ENCODE peak calls at places on chromosomes 3 and 15, in six cellular contexts. Y is GM06990; U is stimulated activated CD4-positive, alpha-beta T cell treated with anti-CD3 and anti-CD28 coated beads, Interleukin-4, amount 100 ng/mL, for 48 hours; O is colonic mucosa; B is stimulated activated CD8-positive, alpha-beta memory T cell treated with anti-CD3 and anti-CD28 coated beads, Interleukin-4, amount 100 ng/mL, for 4 hours; N is kidney tubule cell. R is an unnamed sample.

GRCh38 chr3:81443948-81444347 is 317.5 kb downstream of the GBE1 start:
- DNase-seq in O (no peak), N (peak), U (no peak), Y (no peak), B (no peak), R (no peak)

GRCh38 chr15:92809880-92810361 is 90.2 kb upstream of the CHD2 start:
- DNase-seq in B (no peak), U (no peak), Y (peak), O (peak), N (peak), R (no peak)

GRCh38 chr3:124246949-124247348 is 255.0 kb upstream of the ROPN1 start:
- DNase-seq in Y (no peak), U (no peak), N (peak), B (no peak), O (peak), R (no peak)

GRCh38 chr15:75732809-75733451 is 20.3 kb upstream of the CSPG4 start:
- DNase-seq in O (peak), N (peak), U (peak), B (no peak), Y (peak), R (peak)

GRCh38 chr15:78541744-78542034 is 1.4 kb downstream of the PSMA4 start:
- DNase-seq in B (no peak), N (no peak), O (no peak), U (no peak), Y (no peak), R (no peak)

GRCh38 chr3:123083446-123084124 is 16.8 kb downstream of the PDIA5 start:
- DNase-seq in Y (no peak), U (no peak), O (no peak), B (no peak), N (no peak), R (no peak)

GRCh38 chr3:61090770-61091169 is 160.5 kb downstream of the FHIT start:
- DNase-seq in N (no peak), Y (no peak), U (no peak), O (no peak), B (no peak), R (no peak)

GRCh38 chr3:112470791-112471190 is 28.5 kb downstream of the BTLA start:
- DNase-seq in O (no peak), Y (no peak), N (peak), B (no peak), U (no peak), R (no peak)

GRCh38 chr3:185151101-185151958 is 1.5 kb downstream of the C3orf70 start:
- DNase-seq in Y (no peak), B (no peak), O (no peak), U (no peak), N (no peak), R (no peak)